ENCODE peak calls at places on chromosomes 12 and 14, in seven cellular contexts. X is HepG2; L is COR-L47; Q is H4; W is activated CD4-positive, alpha-beta T cell treated with anti-CD3 and anti-CD28 coated beads, Interleukin-2, amount 50 U/mL, for 4 hours; S is dermis microvascular lymphatic vessel endothelial cell; U is GM04504. H is an unnamed sample.

GRCh38 chr14:59269431-59269830 is 81.0 kb downstream of the DAAM1 start:
- DNase-seq in L (no peak), Q (no peak), S (no peak), X (no peak), W (no peak), U (no peak), H (no peak)

GRCh38 chr12:53623986-53624385 is 2.2 kb downstream of the ATF7 start:
- DNase-seq in L (no peak), S (peak; percentile 76), U (peak; percentile 24), W (no peak), Q (no peak), X (peak; percentile 52), H (no peak)

GRCh38 chr12:133233006-133233405 is 2.7 kb downstream of the ANHX start:
- DNase-seq in W (no peak), X (no peak), U (no peak), S (no peak), Q (no peak), L (no peak), H (no peak)

GRCh38 chr14:20609215-20610001 is 18.2 kb upstream of the RNASE12 start:
- DNase-seq in X (peak; percentile 96), U (peak; percentile 77), W (no peak), L (peak; percentile 70), S (peak; percentile 86), Q (peak; percentile 84), H (peak; percentile 53)

GRCh38 chr14:102717211-102717610 is 60.0 kb upstream of the TRAF3 start:
- DNase-seq in L (no peak), Q (no peak), W (no peak), X (no peak), U (no peak), S (no peak), H (no peak)

GRCh38 chr12:82326905-82327503 is 31.2 kb downstream of the CCDC59 start:
- DNase-seq in Q (peak; percentile 5), U (peak; percentile 1), W (no peak), X (peak; percentile 13), S (peak; percentile 26), L (peak; percentile 29), H (no peak)

GRCh38 chr12:132327351-132328171 is 1.8 kb downstream of the GALNT9 start:
- DNase-seq in U (peak; percentile 65), X (no peak), Q (peak; percentile 88), S (peak; percentile 54), L (no peak), W (peak; percentile 24), H (peak; percentile 7)

GRCh38 chr12:109192358-109192757 is 76.0 kb downstream of the ACACB start:
- DNase-seq in X (no peak), W (no peak), L (no peak), U (peak; percentile 65), Q (peak; percentile 50), S (no peak), H (no peak)

GRCh38 chr12:24880732-24881131 is 68.2 kb downstream of the BCAT1 start:
- DNase-seq in Q (no peak), W (no peak), X (no peak), L (no peak), S (no peak), U (no peak), H (no peak)

GRCh38 chr12:54439521-54440255 is 20.6 kb upstream of the ITGA5 start:
- DNase-seq in X (peak; percentile 18), L (peak; percentile 18), W (no peak), S (peak; percentile 81), U (peak; percentile 65), Q (peak; percentile 67), H (peak; percentile 46)

H was measured in pulmonary artery endothelial cell.